ENCODE peak calls at places on chromosomes 13 and 19, in nine cellular contexts. K is GM13977, B is iris pigment epithelial cell, R is lung microvascular endothelial cell, A is PC-3, G is ELF-1, L is amniotic stem cell, M is G401, C is MG63. W is an unnamed sample.

GRCh38 chr19:14150041-14150769 is 13.8 kb upstream of the ASF1B start:
- DNase-seq in K (no peak), C (no peak), L (no peak), M (no peak), G (peak), B (no peak), R (peak), A (no peak), W (no peak)

GRCh38 chr13:25981060-25981459 is 70.8 kb downstream of the SHISA2 start:
- DNase-seq in B (no peak), R (peak), L (no peak), M (no peak), A (no peak), K (no peak), G (no peak), C (no peak), W (no peak)

GRCh38 chr19:2059422-2060201 is 8.6 kb upstream of the MKNK2 start:
- DNase-seq in M (no peak), A (peak), R (peak), L (no peak), K (no peak), B (peak), C (peak), G (peak), W (peak)

GRCh38 chr13:94617389-94618000 is 15.8 kb downstream of the GPR180 start:
- DNase-seq in R (peak), G (no peak), L (no peak), M (peak), B (no peak), K (no peak), A (peak), C (no peak), W (no peak)

GRCh38 chr19:41903161-41903953 is 20.4 kb downstream of the ARHGEF1 start:
- DNase-seq in A (no peak), K (no peak), G (no peak), M (no peak), R (no peak), L (no peak), C (no peak), B (no peak), W (no peak)

GRCh38 chr19:5651361-5651760 is 28.5 kb downstream of the SAFB start:
- DNase-seq in M (no peak), G (no peak), A (no peak), B (no peak), K (no peak), C (no peak), L (no peak), R (no peak), W (no peak)

GRCh38 chr13:22703601-22704209 is 477.1 kb upstream of the SGCG start:
- DNase-seq in R (no peak), L (no peak), K (no peak), G (peak), B (peak), C (peak), M (no peak), A (peak), W (no peak)

GRCh38 chr13:111944171-111944583 is 122.8 kb upstream of the SOX1 start:
- DNase-seq in B (no peak), R (no peak), C (no peak), M (no peak), K (no peak), G (no peak), L (no peak), A (no peak), W (peak)

GRCh38 chr13:95002968-95003813 is 290.8 kb upstream of the SOX21 start:
- DNase-seq in R (no peak), K (peak), B (no peak), G (peak), A (no peak), L (no peak), M (no peak), C (no peak), W (no peak)

GRCh38 chr13:73717632-73718031 is 416.6 kb downstream of the KLF12 start:
- DNase-seq in C (no peak), A (peak), K (no peak), M (no peak), G (no peak), L (no peak), B (peak), R (peak), W (no peak)

GRCh38 chr19:36006955-36007354 is 1.7 kb downstream of the SYNE4 start:
- DNase-seq in K (no peak), G (no peak), R (no peak), M (no peak), C (no peak), B (no peak), L (no peak), A (no peak), W (no peak)

GRCh38 chr19:56877069-56877715 is 36.7 kb upstream of the PEG3 start:
- DNase-seq in G (no peak), R (no peak), B (no peak), C (no peak), A (no peak), L (no peak), M (no peak), K (no peak), W (no peak)

GRCh38 chr13:95254341-95254740 is 46.9 kb downstream of the ABCC4 start:
- DNase-seq in L (no peak), B (peak), G (no peak), R (no peak), K (no peak), A (peak), M (no peak), C (no peak), W (no peak)

GRCh38 chr13:100827489-100828000 is 152.9 kb upstream of the TMTC4 start:
- DNase-seq in A (peak), G (no peak), K (no peak), C (no peak), R (no peak), B (no peak), M (no peak), L (no peak), W (no peak)

GRCh38 chr13:75635621-75636338 is at the start of gene LMO7:
- DNase-seq in G (peak), M (no peak), K (peak), A (peak), B (peak), L (peak), R (peak), C (peak), W (peak)

GRCh38 chr19:11125994-11126685 is 29.4 kb downstream of the SPC24 start:
- DNase-seq in K (peak), L (peak), B (peak), M (peak), A (peak), C (peak), R (peak), G (peak), W (peak)

GRCh38 chr13:100810991-100811390 is 136.4 kb upstream of the TMTC4 start:
- DNase-seq in B (no peak), A (no peak), R (no peak), K (no peak), M (no peak), C (no peak), G (no peak), L (no peak), W (no peak)

GRCh38 chr13:97696921-97697320 is 256.6 kb upstream of the IPO5 start:
- DNase-seq in L (no peak), B (no peak), R (no peak), C (no peak), K (no peak), M (no peak), A (no peak), G (no peak), W (no peak)

GRCh38 chr13:25687622-25688225 is 315.9 kb downstream of the ATP8A2 start:
- DNase-seq in C (peak), A (no peak), G (no peak), K (no peak), R (peak), M (peak), L (no peak), B (peak), W (no peak)